ENCODE peak calls at places on chromosomes 7 and 10, in four cellular contexts. One of them, this sample, is unnamed.

GRCh38 chr7:20033621-20034200 is 183.5 kb downstream of the MACC1 start:
- DNase-seq in SK-N-SH: no peak
- DNase-seq in hepatocyte: no peak
- DNase-seq in OCI-LY7: no peak
- DNase-seq in this sample: no peak

GRCh38 chr10:11270135-11270857 is 252.6 kb downstream of the CELF2 start:
- DNase-seq in SK-N-SH: peak
- DNase-seq in hepatocyte: peak
- DNase-seq in OCI-LY7: peak
- DNase-seq in this sample: peak

GRCh38 chr7:33905389-33906032 is at the start of gene BMPER:
- DNase-seq in SK-N-SH: peak
- DNase-seq in hepatocyte: peak
- DNase-seq in OCI-LY7: no peak
- DNase-seq in this sample: peak

GRCh38 chr7:79452495-79453265 is 787 bp downstream of the MAGI2 start:
- DNase-seq in SK-N-SH: peak
- DNase-seq in hepatocyte: peak
- DNase-seq in OCI-LY7: no peak
- DNase-seq in this sample: peak

GRCh38 chr7:43729924-43730248 is 563 bp upstream of the COA1 start:
- DNase-seq in SK-N-SH: no peak
- DNase-seq in hepatocyte: no peak
- DNase-seq in OCI-LY7: no peak
- DNase-seq in this sample: no peak

GRCh38 chr10:132107211-132107946 is 41.6 kb downstream of the JAKMIP3 start:
- DNase-seq in SK-N-SH: no peak
- DNase-seq in hepatocyte: no peak
- DNase-seq in OCI-LY7: no peak
- DNase-seq in this sample: no peak

GRCh38 chr10:48215148-48215982 is 59.1 kb downstream of the FRMPD2 start:
- DNase-seq in SK-N-SH: peak
- DNase-seq in hepatocyte: peak
- DNase-seq in OCI-LY7: peak
- DNase-seq in this sample: peak

GRCh38 chr7:140009735-140010134 is 53.0 kb downstream of the PARP12 start:
- DNase-seq in SK-N-SH: no peak
- DNase-seq in hepatocyte: no peak
- DNase-seq in OCI-LY7: no peak
- DNase-seq in this sample: no peak

GRCh38 chr10:100998991-100999741 is 442 bp upstream of the LZTS2 start:
- DNase-seq in SK-N-SH: peak
- DNase-seq in hepatocyte: peak
- DNase-seq in OCI-LY7: peak
- DNase-seq in this sample: peak

GRCh38 chr10:49080965-49081364 is 34.4 kb downstream of the VSTM4 start:
- DNase-seq in SK-N-SH: no peak
- DNase-seq in hepatocyte: no peak
- DNase-seq in OCI-LY7: no peak
- DNase-seq in this sample: no peak

GRCh38 chr7:88329532-88330463 is 23.1 kb upstream of the STEAP4 start:
- DNase-seq in SK-N-SH: no peak
- DNase-seq in hepatocyte: no peak
- DNase-seq in OCI-LY7: no peak
- DNase-seq in this sample: no peak

GRCh38 chr10:102150970-102151773 is 1.0 kb upstream of the NOLC1 start:
- DNase-seq in SK-N-SH: no peak
- DNase-seq in hepatocyte: peak
- DNase-seq in OCI-LY7: no peak
- DNase-seq in this sample: no peak

GRCh38 chr7:155530601-155531000 is 15.8 kb downstream of the CNPY1 start:
- DNase-seq in SK-N-SH: no peak
- DNase-seq in hepatocyte: no peak
- DNase-seq in OCI-LY7: no peak
- DNase-seq in this sample: no peak

GRCh38 chr7:48454750-48455192 is 283.5 kb downstream of the ABCA13 start:
- DNase-seq in SK-N-SH: peak
- DNase-seq in hepatocyte: no peak
- DNase-seq in OCI-LY7: no peak
- DNase-seq in this sample: no peak

GRCh38 chr10:67036808-67037207 is 111.0 kb downstream of the LRRTM3 start:
- DNase-seq in SK-N-SH: no peak
- DNase-seq in hepatocyte: no peak
- DNase-seq in OCI-LY7: no peak
- DNase-seq in this sample: no peak

GRCh38 chr7:33903770-33904679 is 1.3 kb upstream of the BMPER start:
- DNase-seq in SK-N-SH: peak
- DNase-seq in hepatocyte: peak
- DNase-seq in OCI-LY7: no peak
- DNase-seq in this sample: peak

GRCh38 chr10:122301055-122301810 is 30.1 kb downstream of the BTBD16 start:
- DNase-seq in SK-N-SH: no peak
- DNase-seq in hepatocyte: peak
- DNase-seq in OCI-LY7: no peak
- DNase-seq in this sample: no peak

GRCh38 chr7:84245831-84246230 is 51.2 kb upstream of the SEMA3A start:
- DNase-seq in SK-N-SH: no peak
- DNase-seq in hepatocyte: no peak
- DNase-seq in OCI-LY7: no peak
- DNase-seq in this sample: no peak

GRCh38 chr10:56622335-56622973 is 261.4 kb upstream of the ZWINT start:
- DNase-seq in SK-N-SH: no peak
- DNase-seq in hepatocyte: no peak
- DNase-seq in OCI-LY7: peak
- DNase-seq in this sample: no peak

GRCh38 chr10:109933984-109934565 is 10.8 kb upstream of the XPNPEP1 start:
- DNase-seq in SK-N-SH: no peak
- DNase-seq in hepatocyte: no peak
- DNase-seq in OCI-LY7: no peak
- DNase-seq in this sample: no peak

GRCh38 chr7:98354511-98355249 is 46.2 kb downstream of the BAIAP2L1 start:
- DNase-seq in SK-N-SH: no peak
- DNase-seq in hepatocyte: peak
- DNase-seq in OCI-LY7: no peak
- DNase-seq in this sample: no peak

GRCh38 chr7:135353832-135354231 is 120.2 kb downstream of the STRA8 start:
- DNase-seq in SK-N-SH: no peak
- DNase-seq in hepatocyte: no peak
- DNase-seq in OCI-LY7: no peak
- DNase-seq in this sample: no peak

GRCh38 chr10:48770558-48771089 is 86.0 kb downstream of the WDFY4 start:
- DNase-seq in SK-N-SH: no peak
- DNase-seq in hepatocyte: no peak
- DNase-seq in OCI-LY7: no peak
- DNase-seq in this sample: no peak

GRCh38 chr10:132163278-132163765 is 23.4 kb upstream of the DPYSL4 start:
- DNase-seq in SK-N-SH: peak
- DNase-seq in hepatocyte: no peak
- DNase-seq in OCI-LY7: peak
- DNase-seq in this sample: peak

GRCh38 chr7:143331179-143331825 is 15.4 kb downstream of the CLCN1 start:
- DNase-seq in SK-N-SH: no peak
- DNase-seq in hepatocyte: no peak
- DNase-seq in OCI-LY7: no peak
- DNase-seq in this sample: no peak

GRCh38 chr7:16438988-16439387 is 17.6 kb upstream of the CRPPA start:
- DNase-seq in SK-N-SH: no peak
- DNase-seq in hepatocyte: no peak
- DNase-seq in OCI-LY7: no peak
- DNase-seq in this sample: no peak

GRCh38 chr7:142063551-142064442 is 47.7 kb upstream of the MGAM2 start:
- DNase-seq in SK-N-SH: no peak
- DNase-seq in hepatocyte: peak
- DNase-seq in OCI-LY7: no peak
- DNase-seq in this sample: no peak

GRCh38 chr10:32263300-32263699 is 83.7 kb downstream of the EPC1 start:
- DNase-seq in SK-N-SH: no peak
- DNase-seq in hepatocyte: peak
- DNase-seq in OCI-LY7: no peak
- DNase-seq in this sample: no peak

GRCh38 chr10:102813734-102814455 is 23.3 kb downstream of the CYP17A1 start:
- DNase-seq in SK-N-SH: no peak
- DNase-seq in hepatocyte: peak
- DNase-seq in OCI-LY7: no peak
- DNase-seq in this sample: no peak

GRCh38 chr7:78165454-78165853 is 366.9 kb downstream of the PHTF2 start:
- DNase-seq in SK-N-SH: no peak
- DNase-seq in hepatocyte: no peak
- DNase-seq in OCI-LY7: no peak
- DNase-seq in this sample: no peak

GRCh38 chr7:76077435-76077834 is 29.5 kb downstream of the MDH2 start:
- DNase-seq in SK-N-SH: no peak
- DNase-seq in hepatocyte: no peak
- DNase-seq in OCI-LY7: no peak
- DNase-seq in this sample: no peak

GRCh38 chr7:91064938-91065337 is 199.3 kb upstream of the FZD1 start:
- DNase-seq in SK-N-SH: no peak
- DNase-seq in hepatocyte: no peak
- DNase-seq in OCI-LY7: no peak
- DNase-seq in this sample: no peak

GRCh38 chr7:39714447-39715091 is 91.2 kb downstream of the RALA start:
- DNase-seq in SK-N-SH: no peak
- DNase-seq in hepatocyte: no peak
- DNase-seq in OCI-LY7: no peak
- DNase-seq in this sample: no peak

GRCh38 chr10:69883680-69884375 is 82.1 kb downstream of the COL13A1 start:
- DNase-seq in SK-N-SH: no peak
- DNase-seq in hepatocyte: no peak
- DNase-seq in OCI-LY7: no peak
- DNase-seq in this sample: no peak

GRCh38 chr10:69884686-69885085 is 83.0 kb downstream of the COL13A1 start:
- DNase-seq in SK-N-SH: no peak
- DNase-seq in hepatocyte: no peak
- DNase-seq in OCI-LY7: no peak
- DNase-seq in this sample: no peak

GRCh38 chr10:69888882-69889584 is 87.3 kb downstream of the COL13A1 start:
- DNase-seq in SK-N-SH: no peak
- DNase-seq in hepatocyte: no peak
- DNase-seq in OCI-LY7: no peak
- DNase-seq in this sample: no peak

GRCh38 chr10:69883256-69883655 is 81.5 kb downstream of the COL13A1 start:
- DNase-seq in SK-N-SH: no peak
- DNase-seq in hepatocyte: peak
- DNase-seq in OCI-LY7: peak
- DNase-seq in this sample: no peak

DNA sequence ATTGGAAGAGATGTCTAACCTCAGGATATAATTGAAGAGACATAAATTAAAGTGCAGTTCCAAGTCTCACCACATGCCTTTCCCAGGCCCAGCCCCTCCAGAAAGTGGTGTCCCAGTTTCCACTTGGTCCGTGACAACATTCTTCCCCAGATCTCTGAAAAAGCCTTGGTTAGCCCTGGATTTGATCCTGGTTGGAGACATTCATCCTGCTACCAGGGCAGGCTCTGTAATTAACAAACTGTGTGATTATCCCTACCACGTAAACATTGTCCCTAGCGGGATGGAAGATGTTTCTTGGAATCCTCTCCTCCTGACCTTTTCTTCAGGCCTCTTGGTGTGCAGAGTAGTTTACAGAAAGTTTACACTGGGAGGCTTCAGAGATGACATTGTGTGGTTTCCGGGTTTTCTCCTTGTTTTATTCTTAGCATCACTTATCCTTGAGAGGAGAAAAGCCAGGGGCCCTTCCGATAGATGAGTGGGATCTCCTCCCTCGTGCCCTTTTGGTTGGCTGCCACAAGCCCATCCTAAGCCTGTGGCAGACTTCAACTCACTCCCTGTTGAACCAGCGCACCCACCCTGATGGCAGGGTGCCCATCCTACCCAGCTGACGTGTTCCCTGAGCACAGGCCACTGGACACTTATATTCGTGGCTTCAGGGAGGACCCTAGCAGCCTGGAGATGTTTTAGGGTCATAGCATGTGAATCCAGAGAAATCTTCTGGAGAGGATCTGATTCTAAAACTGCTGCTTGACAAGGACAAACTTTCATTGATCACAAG is 83.9 kb downstream of the COL13A1 start:
- DNase-seq in SK-N-SH: peak
- DNase-seq in hepatocyte: no peak
- DNase-seq in OCI-LY7: peak
- DNase-seq in this sample: no peak
- TF ChIP-seq CTCF in SK-N-SH: peak
- TF ChIP-seq CTCF in hepatocyte: peak
- TF ChIP-seq CTCF in OCI-LY7: peak
- TF ChIP-seq CTCF in this sample: peak

GRCh38 chr7:68980011-68980410 is 618.3 kb upstream of the AUTS2 start:
- DNase-seq in SK-N-SH: no peak
- DNase-seq in hepatocyte: no peak
- DNase-seq in OCI-LY7: no peak
- DNase-seq in this sample: no peak

GRCh38 chr7:68978710-68979109 is 619.6 kb upstream of the AUTS2 start:
- DNase-seq in SK-N-SH: no peak
- DNase-seq in hepatocyte: no peak
- DNase-seq in OCI-LY7: no peak
- DNase-seq in this sample: no peak

GRCh38 chr7:68984331-68984730 is 613.9 kb upstream of the AUTS2 start:
- DNase-seq in SK-N-SH: no peak
- DNase-seq in hepatocyte: no peak
- DNase-seq in OCI-LY7: no peak
- DNase-seq in this sample: no peak
- H2AFZ ChIP-seq in SK-N-SH: no peak
- H2AFZ ChIP-seq in hepatocyte: no peak
- H2AFZ ChIP-seq in OCI-LY7: no peak
- H2AFZ ChIP-seq in this sample: no peak

DNA sequence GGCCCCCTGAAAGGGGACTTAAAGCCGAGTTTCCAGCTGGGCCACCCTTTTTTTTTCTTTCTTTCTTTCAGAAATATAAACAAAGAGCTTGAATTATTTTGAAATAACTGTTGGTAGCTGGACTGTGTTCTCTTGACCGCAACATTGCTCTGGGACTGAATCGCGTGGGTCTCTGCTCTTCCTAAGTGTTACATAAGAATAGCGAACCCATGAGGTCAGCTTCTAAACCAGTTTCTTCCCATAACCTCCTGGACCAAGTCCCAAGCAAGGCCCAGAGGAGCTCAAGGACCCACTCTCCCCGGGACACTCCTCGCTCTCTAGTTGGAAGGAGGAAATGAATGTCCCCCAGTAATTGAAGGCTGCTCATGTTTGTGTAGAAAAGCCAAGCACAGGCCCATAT is 91.1 kb downstream of the CXCL12 start:
- DNase-seq in SK-N-SH: no peak
- DNase-seq in hepatocyte: no peak
- DNase-seq in OCI-LY7: no peak
- DNase-seq in this sample: no peak
- TF ChIP-seq EZH2phosphoT487 in SK-N-SH: no peak
- TF ChIP-seq EZH2phosphoT487 in hepatocyte: no peak
- TF ChIP-seq EZH2phosphoT487 in OCI-LY7: no peak
- TF ChIP-seq EZH2phosphoT487 in this sample: no peak

DNA sequence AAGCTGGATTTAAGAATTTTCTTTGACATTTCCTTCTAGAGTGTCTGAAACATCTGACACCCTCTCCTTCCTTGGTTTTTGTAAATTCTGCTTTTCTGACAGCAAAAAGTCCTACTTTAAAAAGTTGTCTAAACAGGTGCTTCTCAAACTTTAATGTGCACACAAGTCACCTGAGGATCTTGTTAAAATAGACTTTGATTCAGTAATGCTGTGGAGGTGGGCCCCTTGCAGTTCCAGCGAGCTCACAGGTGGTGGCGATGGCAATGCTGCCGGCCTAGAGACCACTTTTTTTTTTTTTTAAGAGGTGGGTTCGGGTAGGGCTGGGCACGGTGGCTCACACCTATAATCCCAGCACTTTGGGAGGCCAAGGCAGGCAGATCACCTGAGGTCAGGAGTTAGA is 77.1 kb downstream of the ABCC2 start:
- DNase-seq in SK-N-SH: peak
- DNase-seq in hepatocyte: peak
- DNase-seq in OCI-LY7: peak
- DNase-seq in this sample: peak
- TF ChIP-seq CTCF in SK-N-SH: peak
- TF ChIP-seq CTCF in hepatocyte: peak
- TF ChIP-seq CTCF in OCI-LY7: peak
- TF ChIP-seq CTCF in this sample: peak